ENCODE peak calls at places on chromosomes 7 and 10, in ten cellular contexts. C is GM20000, A is astrocyte, L is neural progenitor cell, F is foreskin keratinocyte, N is pancreas, M is dorsolateral prefrontal cortex, B is left ventricle myocardium inferior, Q is stomach, X is heart left ventricle. Z is an unnamed sample.

GRCh38 chr10:13560597-13560996 is 26.2 kb upstream of the PRPF18 start:
- DNase-seq in C (no peak), A (peak), L (no peak), F (no peak), N (no peak), M (no peak), B (no peak), Q (no peak), X (no peak), Z (no peak)

GRCh38 chr7:73901823-73902597 is 41.1 kb downstream of the TMEM270 start:
- DNase-seq in C (no peak), A (no peak), L (no peak), F (no peak), N (no peak), M (peak), B (no peak), Q (no peak), X (no peak), Z (no peak)

GRCh38 chr10:24349379-24350110 is 140.6 kb downstream of the KIAA1217 start:
- DNase-seq in C (no peak), A (peak), L (no peak), F (peak), N (no peak), M (no peak), B (no peak), Q (no peak), X (no peak), Z (no peak)

GRCh38 chr7:1765336-1765735 is 95.3 kb downstream of the ELFN1 start:
- DNase-seq in C (no peak), A (no peak), L (no peak), F (no peak), N (no peak), M (no peak), B (no peak), Q (no peak), X (no peak), Z (no peak)

GRCh38 chr7:136566491-136566890 is 302.0 kb upstream of the CHRM2 start:
- DNase-seq in C (no peak), A (no peak), L (no peak), F (no peak), N (no peak), M (no peak), B (no peak), Q (no peak), X (no peak), Z (no peak)

GRCh38 chr7:33339074-33339805 is 209.9 kb downstream of the BBS9 start:
- DNase-seq in C (no peak), A (no peak), L (no peak), F (no peak), N (no peak), M (no peak), B (no peak), Q (no peak), X (no peak), Z (no peak)

GRCh38 chr10:5649746-5650145 is 16.6 kb downstream of the ASB13 start:
- DNase-seq in C (no peak), A (no peak), L (no peak), F (no peak), N (no peak), M (peak), B (no peak), Q (no peak), X (no peak), Z (no peak)

GRCh38 chr7:27640914-27641570 is 21.6 kb downstream of the HIBADH start:
- DNase-seq in C (no peak), A (peak), L (no peak), F (no peak), N (peak), M (no peak), B (no peak), Q (peak), X (peak), Z (no peak)

GRCh38 chr7:130290745-130291144 is 2.2 kb upstream of the CPA4 start:
- DNase-seq in C (no peak), A (peak), L (no peak), F (peak), N (peak), M (no peak), B (no peak), Q (no peak), X (no peak), Z (no peak)

GRCh38 chr7:141275350-141275749 is 201.5 kb downstream of the TMEM178B start:
- DNase-seq in C (no peak), A (no peak), L (no peak), F (no peak), N (no peak), M (no peak), B (no peak), Q (no peak), X (no peak), Z (no peak)

GRCh38 chr10:15118615-15119014 is 21.5 kb downstream of the RPP38 start:
- DNase-seq in C (no peak), A (no peak), L (no peak), F (no peak), N (no peak), M (no peak), B (no peak), Q (no peak), X (no peak), Z (no peak)

GRCh38 chr7:65554-65953 is 126.8 kb upstream of the FAM20C start:
- DNase-seq in C (no peak), A (peak), L (no peak), F (no peak), N (peak), M (no peak), B (no peak), Q (no peak), X (peak), Z (no peak)

GRCh38 chr7:17183630-17184328 is 114.7 kb upstream of the AHR start:
- DNase-seq in C (no peak), A (peak), L (no peak), F (no peak), N (no peak), M (no peak), B (no peak), Q (no peak), X (no peak), Z (no peak)

GRCh38 chr7:142478479-142479220 is 220.8 kb upstream of the PRSS58 start:
- DNase-seq in C (peak), A (no peak), L (peak), F (no peak), N (peak), M (no peak), B (no peak), Q (no peak), X (no peak), Z (no peak)

GRCh38 chr7:125606661-125607060 is 677.0 kb upstream of the POT1 start:
- DNase-seq in C (no peak), A (no peak), L (no peak), F (no peak), N (no peak), M (no peak), B (no peak), Q (no peak), X (no peak), Z (no peak)

GRCh38 chr7:121279060-121279620 is 49.7 kb upstream of the WNT16 start:
- DNase-seq in C (no peak), A (peak), L (no peak), F (no peak), N (no peak), M (no peak), B (no peak), Q (no peak), X (no peak), Z (no peak)

GRCh38 chr7:25847331-25848070 is 304.5 kb upstream of the NFE2L3 start:
- DNase-seq in C (no peak), A (peak), L (no peak), F (no peak), N (no peak), M (no peak), B (no peak), Q (no peak), X (no peak), Z (no peak)

GRCh38 chr7:77415822-77416620 is at the start of gene GSAP:
- DNase-seq in C (peak), A (peak), L (peak), F (no peak), N (peak), M (peak), B (peak), Q (peak), X (peak), Z (no peak)

GRCh38 chr7:130721486-130722277 is 12.3 kb downstream of the KLF14 start:
- DNase-seq in C (peak), A (peak), L (peak), F (no peak), N (peak), M (peak), B (peak), Q (peak), X (peak), Z (no peak)

GRCh38 chr10:131757285-131758058 is 143.3 kb upstream of the PPP2R2D start:
- DNase-seq in C (no peak), A (no peak), L (no peak), F (no peak), N (no peak), M (peak), B (no peak), Q (no peak), X (no peak), Z (no peak)

GRCh38 chr10:69092959-69093850 is 5.3 kb downstream of the SRGN start:
- DNase-seq in C (peak), A (peak), L (peak), F (peak), N (peak), M (no peak), B (peak), Q (peak), X (peak), Z (no peak)

GRCh38 chr10:103658049-103658577 is 164.6 kb downstream of the NEURL1 start:
- DNase-seq in C (no peak), A (no peak), L (no peak), F (no peak), N (no peak), M (no peak), B (no peak), Q (no peak), X (no peak), Z (no peak)

GRCh38 chr10:4522296-4523000 is 303.6 kb upstream of the AKR1E2 start:
- DNase-seq in C (no peak), A (no peak), L (no peak), F (no peak), N (no peak), M (no peak), B (no peak), Q (no peak), X (no peak), Z (no peak)

GRCh38 chr10:132742167-132742836 is 43.6 kb downstream of the NKX6-2 start:
- DNase-seq in C (no peak), A (no peak), L (peak), F (no peak), N (no peak), M (no peak), B (no peak), Q (no peak), X (no peak), Z (no peak)

GRCh38 chr7:104196161-104196560 is 11.7 kb downstream of the ORC5 start:
- DNase-seq in C (no peak), A (no peak), L (no peak), F (no peak), N (no peak), M (no peak), B (no peak), Q (no peak), X (no peak), Z (no peak)

GRCh38 chr7:108045154-108045553 is 42.2 kb upstream of the LAMB1 start:
- DNase-seq in C (no peak), A (peak), L (no peak), F (no peak), N (no peak), M (no peak), B (no peak), Q (no peak), X (no peak), Z (no peak)

GRCh38 chr7:96747413-96747940 is 37.8 kb upstream of the SEM1 start:
- DNase-seq in C (no peak), A (no peak), L (no peak), F (no peak), N (no peak), M (no peak), B (no peak), Q (no peak), X (no peak), Z (no peak)

GRCh38 chr10:73998623-73999622 is 1.0 kb downstream of the VCL start:
- DNase-seq in C (peak), A (peak), L (peak), F (peak), N (peak), M (peak), B (peak), Q (peak), X (peak), Z (peak)

GRCh38 chr7:118590107-118590506 is 365.6 kb downstream of the ANKRD7 start:
- DNase-seq in C (no peak), A (no peak), L (peak), F (no peak), N (no peak), M (no peak), B (no peak), Q (no peak), X (no peak), Z (no peak)

GRCh38 chr10:50447691-50448090 is 176.1 kb downstream of the SGMS1 start:
- DNase-seq in C (no peak), A (peak), L (no peak), F (no peak), N (no peak), M (no peak), B (no peak), Q (no peak), X (no peak), Z (no peak)

GRCh38 chr10:102403115-102403514 is 7.6 kb downstream of the NFKB2 start:
- DNase-seq in C (no peak), A (no peak), L (no peak), F (no peak), N (no peak), M (no peak), B (no peak), Q (no peak), X (no peak), Z (peak)

DNA sequence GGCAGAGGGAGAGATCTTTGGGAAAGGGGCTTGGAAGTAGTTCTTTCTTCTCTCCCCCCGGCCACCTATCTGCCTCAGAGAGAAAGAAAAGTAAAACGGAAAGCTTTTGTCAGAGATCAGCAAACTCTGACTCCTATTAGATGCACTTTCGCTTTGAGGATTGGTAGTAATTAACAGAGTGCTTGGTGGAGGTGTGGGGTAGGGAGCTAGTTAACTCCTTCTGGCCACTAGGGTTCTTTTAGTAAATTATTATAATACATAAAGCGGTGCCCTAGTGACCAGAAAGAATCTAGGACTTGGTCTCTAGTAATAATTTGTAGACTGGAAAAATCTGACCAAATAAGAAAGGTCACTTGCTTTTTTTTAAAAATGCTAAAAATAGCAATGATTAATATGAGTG is 54.6 kb downstream of the CPVL start:
- DNase-seq in C (peak), A (no peak), L (peak), F (no peak), N (no peak), M (no peak), B (no peak), Q (no peak), X (no peak), Z (no peak)
- TF ChIP-seq CTCF in C (no peak), A (no peak), L (peak), F (no peak), N (no peak), M (no peak), B (peak), Q (no peak), X (no peak), Z (peak)

GRCh38 chr7:133742709-133743538 is 384.2 kb upstream of the LRGUK start:
- DNase-seq in C (peak), A (no peak), L (peak), F (no peak), N (no peak), M (no peak), B (no peak), Q (no peak), X (no peak), Z (no peak)
- TF ChIP-seq CTCF in C (peak), A (peak), L (peak), F (peak), N (no peak), M (peak), B (peak), Q (no peak), X (no peak), Z (peak)

GRCh38 chr7:4479367-4480039 is 202.6 kb upstream of the FOXK1 start:
- DNase-seq in C (peak), A (peak), L (peak), F (peak), N (peak), M (no peak), B (no peak), Q (no peak), X (no peak), Z (no peak)
- TF ChIP-seq CTCF in C (no peak), A (peak), L (peak), F (peak), N (no peak), M (peak), B (peak), Q (no peak), X (no peak), Z (peak)

DNA sequence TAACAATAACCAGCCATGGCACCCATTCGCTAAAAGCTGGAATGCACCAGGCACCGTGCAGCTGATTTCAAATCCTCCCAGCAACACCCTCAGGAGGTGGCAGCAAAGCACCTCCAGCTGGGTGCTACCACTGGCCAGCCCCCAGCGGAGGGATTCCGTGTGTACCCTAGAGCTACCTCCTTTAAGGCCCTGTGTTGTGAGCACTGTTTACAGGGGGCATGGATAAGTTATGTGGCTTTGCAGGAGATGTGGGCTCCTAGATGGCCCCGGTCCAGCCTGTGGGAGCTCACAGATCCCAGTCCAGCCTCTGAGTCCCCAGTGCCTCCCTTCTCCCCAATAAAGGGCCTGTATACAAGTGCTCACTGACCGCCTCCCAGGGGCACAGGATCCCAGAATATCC is 27.1 kb downstream of the TNRC18 start:
- DNase-seq in C (peak), A (no peak), L (no peak), F (no peak), N (no peak), M (no peak), B (no peak), Q (peak), X (no peak), Z (no peak)
- TF ChIP-seq CTCF in C (peak), A (no peak), L (no peak), F (peak), N (no peak), M (peak), B (peak), Q (peak), X (no peak), Z (no peak)

GRCh38 chr7:134368851-134369533 is 52.3 kb upstream of the SLC35B4 start:
- DNase-seq in C (no peak), A (peak), L (no peak), F (peak), N (peak), M (no peak), B (no peak), Q (peak), X (no peak), Z (no peak)

GRCh38 chr7:134370135-134370534 is 53.4 kb upstream of the SLC35B4 start:
- DNase-seq in C (no peak), A (no peak), L (no peak), F (no peak), N (no peak), M (no peak), B (no peak), Q (no peak), X (no peak), Z (no peak)

GRCh38 chr7:134365341-134366054 is 48.8 kb upstream of the SLC35B4 start:
- DNase-seq in C (no peak), A (peak), L (no peak), F (peak), N (no peak), M (no peak), B (no peak), Q (no peak), X (no peak), Z (no peak)

GRCh38 chr7:134366481-134366880 is 49.8 kb upstream of the SLC35B4 start:
- DNase-seq in C (no peak), A (no peak), L (no peak), F (no peak), N (no peak), M (no peak), B (no peak), Q (no peak), X (no peak), Z (no peak)

GRCh38 chr7:134367956-134368749 is 51.4 kb upstream of the SLC35B4 start:
- DNase-seq in C (no peak), A (no peak), L (no peak), F (no peak), N (no peak), M (no peak), B (no peak), Q (no peak), X (no peak), Z (no peak)
- TF ChIP-seq CTCF in C (no peak), A (no peak), L (no peak), F (no peak), N (no peak), M (no peak), B (no peak), Q (no peak), X (no peak), Z (no peak)

GRCh38 chr7:55062106-55062499 is 43.3 kb downstream of the EGFR start:
- DNase-seq in C (no peak), A (no peak), L (no peak), F (no peak), N (no peak), M (no peak), B (no peak), Q (no peak), X (no peak), Z (no peak)
- TF ChIP-seq CTCF in C (no peak), A (no peak), L (no peak), F (no peak), N (no peak), M (no peak), B (no peak), Q (no peak), X (no peak), Z (no peak)